ENCODE peak calls at places on chromosomes 12 and 14, in eight cellular contexts. M is AG20443; C is activated T-helper 1 cell treated with anti-CD3 and anti-CD28 coated beads, Interleukin-2, amount 50 U/mL, for 16 hours; R is stimulated activated CD8-positive, alpha-beta memory T cell treated with anti-CD3 and anti-CD28 coated beads, Interleukin-7, amount 100 ng/mL, for 48 hours; N is NCI-H1092; Q is activated CD4-positive, alpha-beta T cell treated with anti-CD3 and anti-CD28 coated beads for 48 hours; O is stimulated activated CD4-positive, alpha-beta T cell treated with anti-CD3 and anti-CD28 coated beads, Interleukin-2, amount 100 ng/mL, for 48 hours; L is lower leg skin. V is an unnamed sample.

GRCh38 chr12:99658950-99659349 is 11.4 kb downstream of the GARIN6 start:
- DNase-seq in L (no peak), Q (no peak), R (no peak), C (no peak), O (no peak), N (no peak), M (no peak), V (no peak)

GRCh38 chr14:75418779-75419768 is 8.7 kb upstream of the JDP2 start:
- DNase-seq in L (no peak), R (peak), Q (peak), C (no peak), N (no peak), O (peak), M (no peak), V (no peak)

GRCh38 chr12:22631863-22632463 is 7.0 kb downstream of the ETNK1 start:
- DNase-seq in C (no peak), N (no peak), Q (no peak), R (no peak), O (no peak), L (no peak), M (peak), V (no peak)

GRCh38 chr14:50978888-50979287 is 34.6 kb upstream of the PYGL start:
- DNase-seq in L (no peak), R (no peak), Q (no peak), C (no peak), M (no peak), O (no peak), N (no peak), V (no peak)

GRCh38 chr14:55850803-55851202 is 267.4 kb upstream of the PELI2 start:
- DNase-seq in N (no peak), O (no peak), Q (no peak), L (no peak), C (no peak), R (no peak), M (peak), V (no peak)

GRCh38 chr12:128381537-128381936 is 114.6 kb downstream of the TMEM132C start:
- DNase-seq in Q (no peak), C (no peak), N (no peak), M (no peak), L (peak), R (no peak), O (no peak), V (no peak)

GRCh38 chr14:91300283-91300841 is 55.9 kb upstream of the GPR68 start:
- DNase-seq in M (no peak), R (no peak), O (no peak), N (no peak), L (no peak), C (no peak), Q (no peak), V (no peak)

GRCh38 chr12:120013659-120014380 is 24.8 kb downstream of the BICDL1 start:
- DNase-seq in Q (peak), N (no peak), O (peak), R (no peak), C (no peak), L (no peak), M (no peak), V (no peak)

GRCh38 chr12:1907652-1908611 is 10.5 kb downstream of the CACNA2D4 start:
- DNase-seq in N (no peak), O (no peak), M (peak), R (peak), Q (peak), C (no peak), L (peak), V (peak)

GRCh38 chr12:7161811-7162210 is 27.7 kb upstream of the PEX5 start:
- DNase-seq in O (no peak), N (no peak), R (no peak), C (no peak), Q (no peak), M (peak), L (no peak), V (no peak)

GRCh38 chr14:95290769-95291440 is 28.8 kb downstream of the CLMN start:
- DNase-seq in R (no peak), C (no peak), M (no peak), Q (no peak), N (peak), L (peak), O (no peak), V (no peak)

GRCh38 chr12:41167701-41168100 is 20.4 kb upstream of the PDZRN4 start:
- DNase-seq in L (no peak), Q (no peak), R (no peak), C (no peak), O (no peak), N (no peak), M (no peak), V (no peak)

GRCh38 chr12:28966049-28966778 is 182.9 kb upstream of the FAR2 start:
- DNase-seq in M (peak), O (no peak), C (no peak), Q (no peak), L (no peak), N (peak), R (no peak), V (no peak)

GRCh38 chr12:93780115-93780641 is 103.0 kb downstream of the CRADD start:
- DNase-seq in R (no peak), C (no peak), O (no peak), L (no peak), Q (no peak), N (no peak), M (no peak), V (no peak)

GRCh38 chr12:75954076-75954475 is 77.5 kb downstream of the PHLDA1 start:
- DNase-seq in O (no peak), N (no peak), L (no peak), M (peak), C (no peak), Q (no peak), R (no peak), V (no peak)

GRCh38 chr12:101854747-101855146 is 22.6 kb upstream of the DRAM1 start:
- DNase-seq in M (no peak), C (no peak), R (no peak), N (no peak), O (no peak), Q (no peak), L (no peak), V (no peak)

GRCh38 chr14:72745991-72746980 is 147.6 kb downstream of the DPF3 start:
- DNase-seq in R (no peak), L (peak), C (no peak), M (peak), N (no peak), O (no peak), Q (no peak), V (peak)

GRCh38 chr14:100410056-100410565 is 87.0 kb downstream of the SLC25A47 start:
- DNase-seq in L (no peak), M (no peak), O (no peak), C (no peak), N (no peak), R (no peak), Q (no peak), V (no peak)

GRCh38 chr12:118034429-118035193 is 18.1 kb downstream of the RFC5 start:
- DNase-seq in N (no peak), R (no peak), M (peak), O (no peak), Q (no peak), C (no peak), L (no peak), V (no peak)

GRCh38 chr12:116808113-116808786 is 70.1 kb downstream of the RNFT2 start:
- DNase-seq in R (no peak), M (no peak), Q (no peak), N (no peak), O (no peak), L (no peak), C (no peak), V (no peak)

GRCh38 chr12:133233006-133233405 is 2.7 kb downstream of the ANHX start:
- DNase-seq in C (no peak), O (no peak), Q (no peak), L (peak), M (no peak), N (no peak), R (no peak), V (peak)

GRCh38 chr12:46386877-46387629 is 14.5 kb upstream of the SLC38A2 start:
- DNase-seq in N (no peak), C (no peak), R (no peak), Q (no peak), L (no peak), O (no peak), M (no peak), V (no peak)

GRCh38 chr12:94329366-94329765 is 130.3 kb downstream of the CEP83 start:
- DNase-seq in Q (no peak), R (no peak), L (no peak), O (no peak), M (no peak), N (no peak), C (no peak), V (no peak)

GRCh38 chr14:54423991-54424390 is 17.2 kb downstream of the CNIH1 start:
- DNase-seq in N (no peak), Q (no peak), R (no peak), M (no peak), O (no peak), L (no peak), C (no peak), V (no peak)

GRCh38 chr12:113552760-113553159 is 81.1 kb upstream of the LHX5 start:
- DNase-seq in M (no peak), N (no peak), L (no peak), O (no peak), C (no peak), R (no peak), Q (no peak), V (no peak)

GRCh38 chr12:120071493-120072020 is 45.0 kb downstream of the RAB35 start:
- DNase-seq in O (no peak), C (no peak), N (no peak), L (peak), R (no peak), M (no peak), Q (no peak), V (no peak)

GRCh38 chr12:117293510-117293909 is 67.9 kb downstream of the NOS1 start:
- DNase-seq in L (no peak), M (no peak), R (no peak), C (no peak), Q (no peak), O (no peak), N (no peak), V (no peak)

GRCh38 chr14:88044782-88045446 is 40.0 kb downstream of the GPR65 start:
- DNase-seq in R (no peak), M (no peak), N (no peak), Q (no peak), C (no peak), L (no peak), O (no peak), V (no peak)

GRCh38 chr14:53929871-53930685 is 26.5 kb downstream of the BMP4 start:
- DNase-seq in N (peak), L (no peak), Q (peak), C (no peak), M (no peak), O (no peak), R (no peak), V (no peak)

GRCh38 chr12:82326905-82327503 is 31.2 kb downstream of the CCDC59 start:
- DNase-seq in L (no peak), N (peak), Q (no peak), M (peak), O (no peak), C (no peak), R (no peak), V (no peak)

GRCh38 chr12:104852102-104852501 is 106.0 kb downstream of the SLC41A2 start:
- DNase-seq in O (no peak), L (no peak), M (no peak), R (no peak), N (no peak), C (no peak), Q (no peak), V (no peak)

GRCh38 chr12:6182279-6182898 is 17.8 kb upstream of the CD9 start:
- DNase-seq in R (no peak), M (peak), C (no peak), O (no peak), Q (no peak), L (peak), N (no peak), V (peak)

GRCh38 chr12:22923768-22924167 is 298.8 kb downstream of the ETNK1 start:
- DNase-seq in O (no peak), M (no peak), L (no peak), N (no peak), R (no peak), C (no peak), Q (no peak), V (no peak)

GRCh38 chr14:73829526-73830431 is 21.9 kb upstream of the PTGR2 start:
- DNase-seq in N (no peak), R (peak), O (peak), C (no peak), M (peak), Q (peak), L (peak), V (no peak)

GRCh38 chr14:102605026-102605425 is 12.6 kb downstream of the RCOR1 start:
- DNase-seq in R (no peak), M (peak), C (no peak), N (no peak), Q (no peak), L (no peak), O (no peak), V (no peak)

GRCh38 chr12:9378430-9378835 is 170.2 kb upstream of the PZP start:
- DNase-seq in M (no peak), R (no peak), L (no peak), Q (no peak), N (peak), O (no peak), C (no peak), V (no peak)

GRCh38 chr12:113149361-113150150 is at the start of gene CFAP73:
- DNase-seq in O (no peak), N (peak), C (no peak), M (peak), R (no peak), Q (peak), L (no peak), V (peak)

GRCh38 chr12:52691076-52691764 is 11.0 kb upstream of the KRT1 start:
- DNase-seq in Q (peak), M (peak), O (peak), L (no peak), C (peak), R (peak), N (peak), V (no peak)